ENCODE peak calls at places on chromosomes 7 and 10, in eight cellular contexts. W is astrocyte of the cerebellum; J is naive thymus-derived CD4-positive, alpha-beta T cell; Y is thyroid gland; P is suprapubic skin; V is cardiac muscle cell; B is GM10248; O is GM23338. Z is an unnamed sample.

GRCh38 chr10:119177708-119178370 is 773 bp downstream of the PRDX3 start:
- DNase-seq in W (no peak), J (no peak), Y (no peak), P (no peak), V (no peak), B (no peak), O (no peak), Z (no peak)

GRCh38 chr7:41449694-41450093 is 253.2 kb downstream of the INHBA start:
- DNase-seq in W (no peak), J (no peak), Y (no peak), P (no peak), V (no peak), B (no peak), O (no peak), Z (no peak)

GRCh38 chr10:80449545-80449944 is 4.6 kb upstream of the TSPAN14 start:
- DNase-seq in W (no peak), J (no peak), Y (no peak), P (no peak), V (no peak), B (no peak), O (no peak), Z (no peak)

GRCh38 chr7:156655983-156656382 is 15.4 kb downstream of the RNF32 start:
- DNase-seq in W (no peak), J (no peak), Y (no peak), P (no peak), V (no peak), B (no peak), O (no peak), Z (no peak)

GRCh38 chr7:156554488-156554887 is 86.1 kb upstream of the RNF32 start:
- DNase-seq in W (no peak), J (no peak), Y (no peak), P (no peak), V (no peak), B (no peak), O (no peak), Z (no peak)

GRCh38 chr7:100446040-100446439 is 9.7 kb upstream of the PPP1R35 start:
- DNase-seq in W (no peak), J (no peak), Y (no peak), P (no peak), V (no peak), B (no peak), O (no peak), Z (no peak)

GRCh38 chr10:79224263-79224949 is 122.9 kb upstream of the PPIF start:
- DNase-seq in W (no peak), J (no peak), Y (peak), P (no peak), V (no peak), B (no peak), O (no peak), Z (no peak)

GRCh38 chr10:123537188-123537961 is 128.8 kb upstream of the GPR26 start:
- DNase-seq in W (no peak), J (no peak), Y (no peak), P (no peak), V (no peak), B (no peak), O (no peak), Z (no peak)

GRCh38 chr10:46525177-46525823 is 31.2 kb downstream of the GPRIN2 start:
- DNase-seq in W (no peak), J (no peak), Y (peak), P (no peak), V (no peak), B (no peak), O (no peak), Z (no peak)

GRCh38 chr7:155919400-155920067 is 107.3 kb upstream of the SHH start:
- DNase-seq in W (no peak), J (no peak), Y (no peak), P (no peak), V (no peak), B (no peak), O (no peak), Z (no peak)

GRCh38 chr10:34696423-34696822 is 118.7 kb downstream of the PARD3 start:
- DNase-seq in W (peak), J (no peak), Y (no peak), P (no peak), V (no peak), B (no peak), O (no peak), Z (no peak)

GRCh38 chr7:91720255-91720937 is 160.1 kb downstream of the MTERF1 start:
- DNase-seq in W (no peak), J (no peak), Y (no peak), P (no peak), V (no peak), B (no peak), O (no peak), Z (no peak)

GRCh38 chr10:100811752-100812750 is 66.7 kb downstream of the PAX2 start:
- DNase-seq in W (no peak), J (no peak), Y (no peak), P (no peak), V (no peak), B (no peak), O (no peak), Z (no peak)

GRCh38 chr7:90595341-90595800 is 750 bp upstream of the CDK14 start:
- DNase-seq in W (no peak), J (no peak), Y (no peak), P (no peak), V (no peak), B (no peak), O (peak), Z (no peak)

GRCh38 chr10:46265981-46266505 is 20.8 kb upstream of the ANTXRL start:
- DNase-seq in W (no peak), J (no peak), Y (no peak), P (peak), V (no peak), B (no peak), O (no peak), Z (no peak)

GRCh38 chr10:112774210-112774609 is 175.8 kb upstream of the TCF7L2 start:
- DNase-seq in W (no peak), J (no peak), Y (no peak), P (no peak), V (no peak), B (no peak), O (no peak), Z (no peak)

GRCh38 chr7:50528266-50529092 is 36.7 kb downstream of the DDC start:
- DNase-seq in W (no peak), J (no peak), Y (no peak), P (no peak), V (no peak), B (no peak), O (no peak), Z (no peak)

GRCh38 chr10:7408494-7409044 is 2.3 kb downstream of the SFMBT2 start:
- DNase-seq in W (no peak), J (peak), Y (peak), P (peak), V (peak), B (peak), O (peak), Z (peak)

GRCh38 chr10:95756061-95756751 is at the start of gene ENTPD1:
- DNase-seq in W (no peak), J (no peak), Y (no peak), P (no peak), V (peak), B (peak), O (peak), Z (no peak)

GRCh38 chr7:2657208-2657607 is 25.4 kb downstream of the TTYH3 start:
- DNase-seq in W (no peak), J (no peak), Y (no peak), P (no peak), V (no peak), B (no peak), O (no peak), Z (no peak)

GRCh38 chr10:123318516-123318915 is 164.3 kb downstream of the BUB3 start:
- DNase-seq in W (no peak), J (no peak), Y (no peak), P (no peak), V (no peak), B (no peak), O (no peak), Z (no peak)

GRCh38 chr10:95407546-95407945 is 116.7 kb upstream of the PDLIM1 start:
- DNase-seq in W (no peak), J (no peak), Y (no peak), P (no peak), V (no peak), B (no peak), O (no peak), Z (no peak)

GRCh38 chr7:30726296-30727006 is 25.5 kb upstream of the INMT start:
- DNase-seq in W (no peak), J (no peak), Y (no peak), P (no peak), V (no peak), B (no peak), O (no peak), Z (no peak)

GRCh38 chr10:78529262-78529661 is 495.6 kb downstream of the RPS24 start:
- DNase-seq in W (no peak), J (no peak), Y (no peak), P (no peak), V (no peak), B (no peak), O (no peak), Z (no peak)

GRCh38 chr10:84205049-84205852 is 10.9 kb downstream of the CDHR1 start:
- DNase-seq in W (no peak), J (peak), Y (peak), P (peak), V (peak), B (peak), O (peak), Z (peak)